ENCODE peak calls at places on chromosome 21, in four cellular contexts. G is mucosa of gallbladder; H is stimulated activated CD4-positive, alpha-beta T cell treated with anti-CD3 and anti-CD28 coated beads, Interleukin-4, amount 100 ng/mL, for 48 hours; N is OCI-M1. D is an unnamed sample.

GRCh38 chr21:38467911-38468310 is 30.4 kb downstream of the ERG start:
- DNase-seq in G (no peak), H (no peak), N (no peak), D (no peak)

GRCh38 chr21:41627428-41627827 is 119.5 kb upstream of the TMPRSS2 start:
- DNase-seq in G (no peak), H (no peak), N (no peak), D (no peak)

GRCh38 chr21:41147096-41147978 is 20.6 kb upstream of the BACE2 start:
- DNase-seq in G (no peak), H (no peak), N (no peak), D (no peak)

GRCh38 chr21:44306926-44307687 is 7.3 kb downstream of the PFKL start:
- DNase-seq in G (no peak), H (no peak), N (no peak), D (no peak)

GRCh38 chr21:46173573-46173972 is 10.7 kb downstream of the SPATC1L start:
- DNase-seq in G (no peak), H (no peak), N (no peak), D (peak)

GRCh38 chr21:31132574-31133242 is 94.4 kb upstream of the KRTAP19-8 start:
- DNase-seq in G (peak), H (peak), N (no peak), D (peak)

GRCh38 chr21:24895885-24896734 is 711.2 kb downstream of the MRPL39 start:
- DNase-seq in G (peak), H (no peak), N (peak), D (no peak)

GRCh38 chr21:41726970-41727783 is 39.7 kb downstream of the RIPK4 start:
- DNase-seq in G (peak), H (no peak), N (no peak), D (peak)

GRCh38 chr21:39097981-39098380 is 85.3 kb downstream of the PSMG1 start:
- DNase-seq in G (no peak), H (no peak), N (no peak), D (no peak)

GRCh38 chr21:45192332-45192731 is 95.4 kb downstream of the POFUT2 start:
- DNase-seq in G (no peak), H (no peak), N (no peak), D (no peak)

GRCh38 chr21:46038871-46039397 is 57.4 kb downstream of the COL6A1 start:
- DNase-seq in G (no peak), H (no peak), N (no peak), D (peak)

GRCh38 chr21:27564684-27565280 is 597.9 kb upstream of the ADAMTS5 start:
- DNase-seq in G (peak), H (no peak), N (peak), D (no peak)

GRCh38 chr21:17925900-17926299 is 106.7 kb upstream of the C21orf91 start:
- DNase-seq in G (no peak), H (no peak), N (peak), D (no peak)

GRCh38 chr21:43295016-43295958 is 126.5 kb downstream of the CRYAA start:
- DNase-seq in G (no peak), H (no peak), N (no peak), D (no peak)

GRCh38 chr21:44893278-44893556 is 19.7 kb upstream of the PTTG1IP start:
- DNase-seq in G (no peak), H (no peak), N (no peak), D (no peak)

GRCh38 chr21:37041706-37042271 is 31.1 kb downstream of the PIGP start:
- DNase-seq in G (no peak), H (no peak), N (no peak), D (no peak)

GRCh38 chr21:39082656-39083376 is 100.4 kb downstream of the PSMG1 start:
- DNase-seq in G (no peak), H (no peak), N (no peak), D (no peak)

GRCh38 chr21:31518580-31518979 is 140.9 kb upstream of the SOD1 start:
- DNase-seq in G (no peak), H (no peak), N (no peak), D (no peak)

GRCh38 chr21:42666023-42666747 is 12.8 kb downstream of the PDE9A start:
- DNase-seq in G (no peak), H (peak), N (peak), D (no peak)

GRCh38 chr21:46191257-46191685 is 7.0 kb upstream of the SPATC1L start:
- DNase-seq in G (peak), H (no peak), N (no peak), D (peak)

GRCh38 chr21:44991538-44992483 is 52.0 kb downstream of the SLX9 start:
- DNase-seq in G (no peak), H (no peak), N (no peak), D (no peak)

GRCh38 chr21:43718872-43719747 is at the start of gene PDXK:
- DNase-seq in G (peak), H (peak), N (peak), D (peak)

GRCh38 chr21:17688912-17689874 is 76.5 kb upstream of the BTG3 start:
- DNase-seq in G (peak), H (peak), N (peak), D (peak)

GRCh38 chr21:43810505-43811261 is 21.3 kb downstream of the RRP1 start:
- DNase-seq in G (peak), H (peak), N (peak), D (peak)

GRCh38 chr21:28090546-28090945 is 902.1 kb downstream of the LTN1 start:
- DNase-seq in G (no peak), H (no peak), N (no peak), D (no peak)

GRCh38 chr21:21851657-21852056 is 853.4 kb downstream of the NCAM2 start:
- DNase-seq in G (no peak), H (no peak), N (no peak), D (no peak)

D was measured in lower leg skin.